ENCODE peak calls at places on chromosome 1, in five cellular contexts. S is WTC11, O is osteoblast, X is fibroblast of mammary gland, R is neural crest cell. G is an unnamed sample.

GRCh38 chr1:31027693-31028526 is 37.6 kb downstream of the PUM1 start:
- DNase-seq in S (no peak), O (peak; percentile 71), X (no peak), R (no peak), G (no peak)

GRCh38 chr1:36589006-36589405 is 106.3 kb upstream of the CSF3R start:
- DNase-seq in S (no peak), O (no peak), X (no peak), R (no peak), G (no peak)

GRCh38 chr1:53112271-53112774 is 30.1 kb downstream of the SLC1A7 start:
- DNase-seq in S (no peak), O (peak; percentile 95), X (peak; percentile 76), R (no peak), G (no peak)

GRCh38 chr1:5988596-5989285 is 3.5 kb downstream of the NPHP4 start:
- DNase-seq in S (no peak), O (peak; percentile 78), X (no peak), R (no peak), G (no peak)

GRCh38 chr1:63662056-63662836 is 69.0 kb downstream of the PGM1 start:
- DNase-seq in S (no peak), O (peak; percentile 86), X (peak; percentile 92), R (no peak), G (no peak)

GRCh38 chr1:214838351-214838750 is 235.4 kb downstream of the CENPF start:
- DNase-seq in S (no peak), O (no peak), X (peak; percentile 84), R (no peak), G (no peak)

GRCh38 chr1:196897158-196897828 is 9.4 kb downstream of the CFHR4 start:
- DNase-seq in S (peak; percentile 28), O (no peak), X (no peak), R (no peak), G (no peak)

GRCh38 chr1:31782766-31783410 is 18.7 kb upstream of the ADGRB2 start:
- DNase-seq in S (no peak), O (peak; percentile 36), X (no peak), R (no peak), G (no peak)

GRCh38 chr1:109341944-109342925 is 35.4 kb upstream of the MYBPHL start:
- DNase-seq in S (no peak), O (no peak), X (no peak), R (no peak), G (no peak)

GRCh38 chr1:109335091-109335490 is 28.3 kb upstream of the MYBPHL start:
- DNase-seq in S (no peak), O (no peak), X (no peak), R (no peak), G (no peak)

DNA sequence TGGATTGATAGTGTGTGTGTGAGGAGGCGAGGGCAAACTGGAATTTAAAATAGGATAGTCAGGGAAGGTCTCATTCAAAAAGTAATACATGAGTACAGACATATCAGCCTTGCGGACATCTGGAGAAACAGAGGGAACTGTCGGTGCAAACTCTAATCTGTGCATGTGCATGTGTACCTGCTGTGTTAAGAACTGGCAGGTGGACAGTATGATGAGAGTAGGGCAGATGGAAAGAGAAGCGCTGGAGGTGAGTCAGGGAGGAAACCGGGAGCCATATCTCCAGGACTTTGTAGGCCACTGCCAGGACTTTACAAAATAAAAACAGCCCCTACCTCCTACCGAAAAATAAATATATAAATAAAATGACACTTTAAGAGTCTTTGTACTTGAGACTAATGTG is 31.3 kb upstream of the MYBPHL start:
- DNase-seq in S (no peak), O (no peak), X (no peak), R (no peak), G (no peak)
- TF ChIP-seq CTCF in S (no peak), O (no peak), X (no peak), R (no peak), G (no peak)

DNA sequence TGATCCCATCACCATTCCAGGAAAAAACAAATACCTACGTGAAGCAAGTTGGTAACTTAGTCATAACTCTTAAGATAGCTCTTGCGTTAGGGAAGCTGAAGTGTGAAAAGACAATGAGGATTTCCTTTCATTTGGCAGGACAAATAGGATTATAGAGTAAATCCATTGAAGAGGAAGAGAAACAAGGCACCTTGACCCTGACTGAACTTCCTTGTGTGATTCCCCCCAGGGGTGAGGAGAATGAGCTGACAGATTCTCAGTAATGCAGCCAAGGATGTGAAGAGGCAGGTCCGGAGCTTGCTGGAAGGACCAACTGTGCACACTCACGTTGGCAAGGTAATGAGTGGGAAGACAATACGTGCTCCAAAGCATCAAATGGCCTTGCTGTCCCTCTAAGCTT is 55.0 kb upstream of the HMCN1 start:
- DNase-seq in S (no peak), O (no peak), X (no peak), R (no peak), G (no peak)
- TF ChIP-seq CTCF in S (no peak), O (no peak), X (no peak), R (no peak), G (no peak)

DNA sequence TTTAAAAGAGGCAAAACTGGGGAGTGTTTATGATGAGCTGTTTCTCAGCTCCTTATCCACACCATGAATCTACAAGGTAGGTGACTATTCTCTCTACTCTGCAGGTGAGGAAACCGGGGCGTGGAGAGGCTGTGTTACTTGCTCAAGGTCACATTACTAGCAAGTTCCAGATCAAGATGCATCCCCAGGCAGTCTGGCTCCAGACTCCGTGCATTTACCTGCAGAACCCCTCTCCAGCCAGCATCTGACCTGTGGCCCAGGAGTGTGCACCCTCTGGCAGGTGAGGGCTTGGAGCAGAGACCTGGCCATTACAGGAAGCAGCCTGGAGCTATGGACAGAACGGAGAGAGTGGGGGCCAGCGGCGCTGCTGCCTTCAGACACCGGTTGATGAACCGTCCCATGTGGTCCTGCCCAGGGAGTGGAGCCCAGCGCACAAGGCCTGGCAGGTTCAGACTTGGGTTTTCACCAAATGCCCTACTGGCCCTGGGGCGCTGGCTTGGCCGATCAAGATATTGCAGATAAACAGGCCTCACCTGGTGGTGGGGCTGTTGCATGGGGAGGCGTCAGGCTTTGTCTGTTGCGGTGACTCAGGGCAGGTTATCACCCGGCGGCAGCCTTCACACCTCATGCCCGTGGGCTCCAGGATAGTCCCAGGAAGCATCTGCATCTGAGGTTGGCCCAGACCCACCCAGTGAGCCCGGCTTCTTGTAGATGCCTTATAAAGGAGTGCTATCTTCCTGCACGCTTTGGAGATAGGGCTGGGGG is 29.2 kb upstream of the WNT4 start:
- DNase-seq in S (peak; percentile 50), O (no peak), X (no peak), R (no peak), G (no peak)
- TF ChIP-seq CTCF in S (no peak), O (no peak), X (no peak), R (no peak), G (no peak)

DNA sequence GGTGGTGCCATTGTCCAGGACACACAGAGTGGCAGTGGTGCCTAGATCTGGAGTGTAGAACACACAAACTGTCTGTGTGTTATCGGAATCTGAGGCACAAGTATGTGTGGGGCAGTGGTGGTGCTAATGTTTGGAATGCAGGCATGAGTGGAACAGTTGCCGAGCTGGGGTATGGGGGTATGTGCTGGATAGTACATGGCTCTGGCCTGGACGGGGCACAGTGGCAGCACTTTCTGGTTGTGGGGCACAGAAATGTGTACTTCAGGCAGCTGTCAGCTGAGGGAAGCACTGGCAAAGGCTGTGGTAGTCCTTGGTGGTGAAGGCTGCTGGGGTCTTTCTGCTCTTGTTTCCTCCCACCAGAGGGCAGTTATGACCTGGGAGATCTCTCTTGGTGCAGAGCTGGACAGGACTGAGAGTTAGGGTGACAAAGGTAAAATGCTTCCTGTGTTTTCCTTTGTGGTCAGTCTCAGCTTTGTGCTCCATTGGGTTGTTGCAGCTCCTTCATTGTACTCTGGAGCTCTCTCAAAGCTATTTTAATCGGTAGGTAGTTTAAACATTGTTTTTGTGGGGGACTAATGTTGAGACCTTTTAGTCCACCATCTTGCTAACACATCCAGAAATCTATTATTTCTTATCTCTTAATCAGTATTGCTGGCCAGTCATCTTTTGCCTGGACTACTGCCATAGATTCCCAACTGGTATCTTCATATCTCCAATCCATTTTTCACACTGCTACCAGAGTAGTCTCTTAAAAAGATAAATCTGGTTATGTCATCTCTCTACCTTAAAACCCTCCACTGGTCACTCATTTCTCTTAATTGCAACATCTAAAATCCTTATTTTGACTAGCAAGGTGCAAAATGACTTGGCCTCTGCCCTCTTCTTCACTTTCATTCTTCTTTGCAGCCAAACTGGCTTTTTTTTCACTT is 83.9 kb upstream of the NBPF4 start:
- DNase-seq in S (peak; percentile 50), O (no peak), X (no peak), R (no peak), G (no peak)
- TF ChIP-seq CTCF in S (peak; percentile 20), O (no peak), X (no peak), R (peak; percentile 30), G (no peak)

GRCh38 chr1:247576514-247576913 is 11.6 kb upstream of the OR2G2 start:
- DNase-seq in S (no peak), O (no peak), X (peak; percentile 1), R (no peak), G (no peak)
- TF ChIP-seq CTCF in S (peak; percentile 19), O (peak; percentile 30), X (peak; percentile 24), R (peak; percentile 61), G (no peak)

GRCh38 chr1:81220614-81221071 is 580.1 kb upstream of the ADGRL2 start:
- DNase-seq in S (peak; percentile 9), O (peak; percentile 4), X (no peak), R (no peak), G (no peak)
- TF ChIP-seq CTCF in S (no peak), O (no peak), X (no peak), R (no peak), G (no peak)

GRCh38 chr1:47785561-47786271 is 211.5 kb downstream of the TRABD2B start:
- DNase-seq in S (peak; percentile 43), O (peak; percentile 80), X (no peak), R (no peak), G (peak; percentile 61)
- TF ChIP-seq CTCF in S (no peak), O (no peak), X (peak; percentile 17), R (no peak), G (peak; percentile 36)

G was measured in adrenal gland.